ENCODE peak calls at places on chromosomes 5 and 9, in eight cellular contexts. O is IMR-90, M is sigmoid colon, T is right lobe of liver, X is endothelial cell of umbilical vein, A is stomach, G is HCT116, P is lower leg skin. K is an unnamed sample.

GRCh38 chr5:126492939-126493338 is 69.7 kb downstream of the GRAMD2B start:
- DNase-seq in O (peak; percentile 40), M (no peak), T (no peak), X (no peak), A (no peak), G (no peak), P (no peak), K (no peak)

GRCh38 chr9:109856785-109857184 is 76.8 kb downstream of the PALM2AKAP2 start:
- DNase-seq in O (peak; percentile 33), M (peak; percentile 67), T (no peak), X (no peak), A (no peak), G (peak; percentile 28), P (no peak), K (no peak)

GRCh38 chr5:59393585-59394289 is 499.8 kb downstream of the PDE4D start:
- DNase-seq in O (no peak), M (no peak), T (no peak), X (no peak), A (no peak), G (no peak), P (no peak), K (no peak)

GRCh38 chr9:125755340-125755739 is 8.2 kb downstream of the PBX3 start:
- DNase-seq in O (no peak), M (no peak), T (no peak), X (no peak), A (no peak), G (no peak), P (no peak), K (no peak)

GRCh38 chr9:125343518-125344284 is 82.1 kb downstream of the GAPVD1 start:
- DNase-seq in O (peak; percentile 76), M (no peak), T (no peak), X (peak; percentile 68), A (no peak), G (no peak), P (no peak), K (no peak)

GRCh38 chr9:10396641-10397040 is 216.2 kb downstream of the PTPRD start:
- DNase-seq in O (no peak), M (no peak), T (no peak), X (no peak), A (no peak), G (no peak), P (no peak), K (no peak)

GRCh38 chr5:133034064-133034463 is 7.7 kb upstream of the ZCCHC10 start:
- DNase-seq in O (no peak), M (no peak), T (no peak), X (no peak), A (no peak), G (no peak), P (peak; percentile 64), K (no peak)

GRCh38 chr9:119289740-119290139 is 79.5 kb downstream of the BRINP1 start:
- DNase-seq in O (no peak), M (no peak), T (peak; percentile 62), X (peak; percentile 26), A (peak; percentile 33), G (no peak), P (no peak), K (peak; percentile 46)

GRCh38 chr5:543755-544674 is 19.8 kb upstream of the SLC9A3 start:
- DNase-seq in O (no peak), M (peak; percentile 62), T (no peak), X (no peak), A (peak; percentile 56), G (no peak), P (no peak), K (no peak)

GRCh38 chr9:100714372-100715099 is 136.7 kb downstream of the CAVIN4 start:
- DNase-seq in O (peak; percentile 48), M (peak; percentile 71), T (peak; percentile 76), X (peak; percentile 57), A (peak; percentile 58), G (peak; percentile 41), P (no peak), K (peak; percentile 73)

GRCh38 chr5:65382582-65382981 is 99.1 kb downstream of the ADAMTS6 start:
- DNase-seq in O (peak; percentile 13), M (no peak), T (no peak), X (no peak), A (no peak), G (no peak), P (no peak), K (no peak)

GRCh38 chr5:20331826-20332225 is 343.8 kb upstream of the CDH18 start:
- DNase-seq in O (no peak), M (no peak), T (no peak), X (no peak), A (no peak), G (no peak), P (no peak), K (no peak)

GRCh38 chr5:33312631-33313030 is 128.1 kb upstream of the TARS1 start:
- DNase-seq in O (peak; percentile 33), M (no peak), T (no peak), X (no peak), A (no peak), G (no peak), P (no peak), K (no peak)

DNA sequence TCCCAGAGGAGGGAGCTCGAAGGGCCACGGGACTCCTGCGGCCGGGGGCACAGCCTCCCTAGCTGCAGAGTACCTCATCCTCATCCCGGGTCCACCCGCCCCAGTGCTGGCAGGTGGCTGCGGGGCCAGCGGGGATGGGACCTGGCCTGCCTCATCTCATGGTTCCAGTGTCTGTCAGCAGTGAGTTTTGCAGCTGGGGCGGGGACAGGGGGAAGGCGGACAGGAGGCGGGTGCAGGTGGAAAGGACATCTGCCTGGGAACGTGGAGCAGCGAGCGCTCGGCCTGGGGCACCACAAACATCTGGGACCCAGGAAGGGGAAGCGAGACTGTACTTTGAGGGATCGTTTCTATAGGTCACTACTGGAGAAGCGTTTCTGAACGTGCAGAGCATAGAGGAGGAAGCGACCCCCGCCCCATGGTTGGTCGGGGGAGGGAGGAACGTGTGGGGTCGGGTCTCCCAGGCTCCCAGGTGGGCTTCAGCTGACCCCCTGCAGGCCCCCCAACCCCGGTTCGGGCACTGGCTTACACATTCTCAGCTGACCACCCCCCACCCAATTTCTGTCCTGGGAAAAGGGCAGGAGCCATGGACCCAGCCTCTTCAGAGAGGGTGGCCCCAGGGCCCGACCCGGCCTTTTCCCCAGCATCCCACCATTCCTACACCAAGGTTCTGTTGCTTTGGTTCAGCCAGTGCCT is 56.5 kb upstream of the NOTCH1 start:
- DNase-seq in O (no peak), M (no peak), T (no peak), X (no peak), A (no peak), G (no peak), P (no peak), K (no peak)
- TF ChIP-seq POLR2A in O (no peak), M (no peak), T (no peak), X (no peak), A (no peak), G (no peak), P (no peak), K (no peak)

GRCh38 chr5:72465601-72466563 is 41.3 kb downstream of the ZNF366 start:
- DNase-seq in O (peak; percentile 75), M (no peak), T (no peak), X (peak; percentile 23), A (no peak), G (no peak), P (no peak), K (no peak)
- TF ChIP-seq POLR2A in O (no peak), M (no peak), T (no peak), X (no peak), A (no peak), G (no peak), P (no peak), K (no peak)

DNA sequence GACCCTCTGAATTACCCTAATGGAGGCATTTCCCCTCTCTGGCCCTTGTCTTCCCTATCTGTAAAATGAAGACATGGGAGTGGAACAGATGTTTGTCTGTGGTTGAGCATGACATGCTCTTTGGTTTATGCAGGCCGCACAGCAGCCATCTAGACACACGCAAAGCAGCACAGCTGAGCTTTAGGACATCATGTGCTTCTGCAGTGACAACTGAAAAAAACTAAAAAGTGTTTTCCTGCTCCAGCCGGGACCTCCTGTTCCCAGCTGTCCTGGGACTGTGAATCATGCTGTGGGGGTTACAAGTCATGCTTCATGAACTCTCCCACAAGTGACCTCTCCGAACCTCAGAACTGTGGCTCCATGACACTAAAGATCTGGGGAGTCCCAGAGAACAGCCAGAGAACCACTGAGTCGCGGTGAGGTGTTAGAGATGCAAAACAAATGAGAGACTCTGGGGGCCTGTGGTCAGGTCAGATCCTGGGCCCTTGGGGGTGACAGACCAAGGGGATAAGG is 1.7 kb downstream of the SMIM3 start:
- DNase-seq in O (peak; percentile 79), M (peak; percentile 90), T (no peak), X (no peak), A (peak; percentile 31), G (no peak), P (no peak), K (no peak)
- TF ChIP-seq POLR2A in O (no peak), M (peak; percentile 22), T (peak; percentile 47), X (no peak), A (no peak), G (no peak), P (no peak), K (no peak)

GRCh38 chr5:14871573-14872069 is at the start of gene ANKH:
- DNase-seq in O (peak; percentile 69), M (peak; percentile 88), T (peak; percentile 86), X (peak; percentile 62), A (peak; percentile 82), G (peak; percentile 16), P (peak; percentile 95), K (peak; percentile 88)
- TF ChIP-seq POLR2A in O (peak; percentile 20), M (no peak), T (no peak), X (no peak), A (no peak), G (peak; percentile 49), P (no peak), K (no peak)

GRCh38 chr9:137218754-137219271 is 3.2 kb downstream of the RNF208 start:
- DNase-seq in O (peak; percentile 34), M (no peak), T (no peak), X (peak; percentile 9), A (peak; percentile 86), G (no peak), P (no peak), K (peak; percentile 89)
- TF ChIP-seq POLR2A in O (no peak), M (no peak), T (no peak), X (no peak), A (no peak), G (no peak), P (no peak), K (peak; percentile 48)

GRCh38 chr5:69350664-69351063 is 18.1 kb upstream of the CCDC125 start:
- DNase-seq in O (no peak), M (no peak), T (no peak), X (no peak), A (no peak), G (no peak), P (no peak), K (no peak)
- TF ChIP-seq POLR2A in O (no peak), M (no peak), T (no peak), X (no peak), A (no peak), G (no peak), P (no peak), K (no peak)

GRCh38 chr9:70478963-70479641 is 64.6 kb upstream of the KLF9 start:
- DNase-seq in O (peak; percentile 68), M (peak; percentile 92), T (peak; percentile 87), X (peak; percentile 28), A (peak; percentile 75), G (no peak), P (peak; percentile 87), K (no peak)
- TF ChIP-seq POLR2A in O (no peak), M (no peak), T (peak; percentile 17), X (no peak), A (no peak), G (no peak), P (no peak), K (no peak)